ENCODE peak calls at places on chromosomes 11 and 22, in five cellular contexts. One of them, this sample, is unnamed.

GRCh38 chr11:116073854-116074837 is 569.9 kb upstream of the CADM1 start:
- DNase-seq in adrenal gland: no peak
- DNase-seq in HFFc6: no peak
- DNase-seq in lower lobe of right lung: no peak
- DNase-seq in MM.1S: no peak
- DNase-seq in this sample: peak

GRCh38 chr22:38862375-38863329 is 9.4 kb downstream of the CBX6 start:
- DNase-seq in adrenal gland: peak
- DNase-seq in HFFc6: no peak
- DNase-seq in lower lobe of right lung: peak
- DNase-seq in MM.1S: no peak
- DNase-seq in this sample: no peak

GRCh38 chr11:60764879-60765278 is 8.2 kb downstream of the MS4A15 start:
- DNase-seq in adrenal gland: no peak
- DNase-seq in HFFc6: no peak
- DNase-seq in lower lobe of right lung: no peak
- DNase-seq in MM.1S: peak
- DNase-seq in this sample: peak

GRCh38 chr11:64048042-64048854 is 12.5 kb downstream of the FLRT1 start:
- DNase-seq in adrenal gland: no peak
- DNase-seq in HFFc6: no peak
- DNase-seq in lower lobe of right lung: no peak
- DNase-seq in MM.1S: no peak
- DNase-seq in this sample: no peak

GRCh38 chr11:10568486-10568941 is at the start of gene LYVE1:
- DNase-seq in adrenal gland: peak
- DNase-seq in HFFc6: no peak
- DNase-seq in lower lobe of right lung: no peak
- DNase-seq in MM.1S: no peak
- DNase-seq in this sample: no peak

GRCh38 chr11:34493926-34494595 is 19.5 kb downstream of the ELF5 start:
- DNase-seq in adrenal gland: no peak
- DNase-seq in HFFc6: no peak
- DNase-seq in lower lobe of right lung: no peak
- DNase-seq in MM.1S: no peak
- DNase-seq in this sample: no peak

GRCh38 chr11:64786308-64786707 is 8.0 kb upstream of the SF1 start:
- DNase-seq in adrenal gland: no peak
- DNase-seq in HFFc6: no peak
- DNase-seq in lower lobe of right lung: peak
- DNase-seq in MM.1S: no peak
- DNase-seq in this sample: no peak

GRCh38 chr11:116787436-116787785 is 412 bp downstream of the ZPR1 start:
- DNase-seq in adrenal gland: no peak
- DNase-seq in HFFc6: no peak
- DNase-seq in lower lobe of right lung: no peak
- DNase-seq in MM.1S: no peak
- DNase-seq in this sample: no peak

GRCh38 chr11:117072517-117073218 is 25.6 kb downstream of the SIK3 start:
- DNase-seq in adrenal gland: peak
- DNase-seq in HFFc6: peak
- DNase-seq in lower lobe of right lung: no peak
- DNase-seq in MM.1S: no peak
- DNase-seq in this sample: no peak

GRCh38 chr11:17471501-17471900 is 5.1 kb downstream of the ABCC8 start:
- DNase-seq in adrenal gland: no peak
- DNase-seq in HFFc6: no peak
- DNase-seq in lower lobe of right lung: no peak
- DNase-seq in MM.1S: no peak
- DNase-seq in this sample: no peak

GRCh38 chr11:94885581-94885980 is 87.8 kb downstream of the CWC15 start:
- DNase-seq in adrenal gland: no peak
- DNase-seq in HFFc6: no peak
- DNase-seq in lower lobe of right lung: no peak
- DNase-seq in MM.1S: no peak
- DNase-seq in this sample: no peak

GRCh38 chr11:116730568-116730967 is 42.2 kb downstream of the BUD13 start:
- DNase-seq in adrenal gland: no peak
- DNase-seq in HFFc6: no peak
- DNase-seq in lower lobe of right lung: no peak
- DNase-seq in MM.1S: no peak
- DNase-seq in this sample: no peak

GRCh38 chr22:17780116-17780740 is 6.0 kb upstream of the BID start:
- DNase-seq in adrenal gland: no peak
- DNase-seq in HFFc6: no peak
- DNase-seq in lower lobe of right lung: no peak
- DNase-seq in MM.1S: no peak
- DNase-seq in this sample: no peak

GRCh38 chr11:73578786-73579185 is 19.1 kb downstream of the FAM168A start:
- DNase-seq in adrenal gland: no peak
- DNase-seq in HFFc6: peak
- DNase-seq in lower lobe of right lung: no peak
- DNase-seq in MM.1S: no peak
- DNase-seq in this sample: no peak

GRCh38 chr11:65651589-65652510 is 10.9 kb downstream of the RELA start:
- DNase-seq in adrenal gland: peak
- DNase-seq in HFFc6: no peak
- DNase-seq in lower lobe of right lung: peak
- DNase-seq in MM.1S: no peak
- DNase-seq in this sample: no peak

GRCh38 chr11:45852712-45853101 is 5.4 kb downstream of the CRY2 start:
- DNase-seq in adrenal gland: no peak
- DNase-seq in HFFc6: no peak
- DNase-seq in lower lobe of right lung: no peak
- DNase-seq in MM.1S: peak
- DNase-seq in this sample: peak

GRCh38 chr11:66288866-66289547 is at the start of gene YIF1A:
- DNase-seq in adrenal gland: peak
- DNase-seq in HFFc6: peak
- DNase-seq in lower lobe of right lung: peak
- DNase-seq in MM.1S: peak
- DNase-seq in this sample: peak

GRCh38 chr11:16512163-16512562 is 155.8 kb upstream of the SOX6 start:
- DNase-seq in adrenal gland: no peak
- DNase-seq in HFFc6: no peak
- DNase-seq in lower lobe of right lung: no peak
- DNase-seq in MM.1S: no peak
- DNase-seq in this sample: no peak

GRCh38 chr11:17544181-17544622 is at the start of gene USH1C:
- DNase-seq in adrenal gland: no peak
- DNase-seq in HFFc6: no peak
- DNase-seq in lower lobe of right lung: no peak
- DNase-seq in MM.1S: no peak
- DNase-seq in this sample: no peak

GRCh38 chr11:96037267-96037990 is 113.5 kb upstream of the MTMR2 start:
- DNase-seq in adrenal gland: no peak
- DNase-seq in HFFc6: peak
- DNase-seq in lower lobe of right lung: no peak
- DNase-seq in MM.1S: no peak
- DNase-seq in this sample: no peak
- TF ChIP-seq CTCF in adrenal gland: no peak
- TF ChIP-seq CTCF in HFFc6: no peak
- TF ChIP-seq CTCF in lower lobe of right lung: no peak
- TF ChIP-seq CTCF in MM.1S: no peak
- TF ChIP-seq CTCF in this sample: no peak

GRCh38 chr22:44330188-44330726 is 17.5 kb upstream of the SHISAL1 start:
- DNase-seq in adrenal gland: no peak
- DNase-seq in HFFc6: no peak
- DNase-seq in lower lobe of right lung: no peak
- DNase-seq in MM.1S: no peak
- DNase-seq in this sample: no peak

GRCh38 chr22:44328762-44329161 is 16.0 kb upstream of the SHISAL1 start:
- DNase-seq in adrenal gland: no peak
- DNase-seq in HFFc6: no peak
- DNase-seq in lower lobe of right lung: no peak
- DNase-seq in MM.1S: no peak
- DNase-seq in this sample: no peak

GRCh38 chr22:44330727-44331660 is 18.2 kb upstream of the SHISAL1 start:
- DNase-seq in adrenal gland: no peak
- DNase-seq in HFFc6: no peak
- DNase-seq in lower lobe of right lung: no peak
- DNase-seq in MM.1S: no peak
- DNase-seq in this sample: no peak

GRCh38 chr22:44328326-44328725 is 15.6 kb upstream of the SHISAL1 start:
- DNase-seq in adrenal gland: no peak
- DNase-seq in HFFc6: no peak
- DNase-seq in lower lobe of right lung: peak
- DNase-seq in MM.1S: no peak
- DNase-seq in this sample: no peak

DNA sequence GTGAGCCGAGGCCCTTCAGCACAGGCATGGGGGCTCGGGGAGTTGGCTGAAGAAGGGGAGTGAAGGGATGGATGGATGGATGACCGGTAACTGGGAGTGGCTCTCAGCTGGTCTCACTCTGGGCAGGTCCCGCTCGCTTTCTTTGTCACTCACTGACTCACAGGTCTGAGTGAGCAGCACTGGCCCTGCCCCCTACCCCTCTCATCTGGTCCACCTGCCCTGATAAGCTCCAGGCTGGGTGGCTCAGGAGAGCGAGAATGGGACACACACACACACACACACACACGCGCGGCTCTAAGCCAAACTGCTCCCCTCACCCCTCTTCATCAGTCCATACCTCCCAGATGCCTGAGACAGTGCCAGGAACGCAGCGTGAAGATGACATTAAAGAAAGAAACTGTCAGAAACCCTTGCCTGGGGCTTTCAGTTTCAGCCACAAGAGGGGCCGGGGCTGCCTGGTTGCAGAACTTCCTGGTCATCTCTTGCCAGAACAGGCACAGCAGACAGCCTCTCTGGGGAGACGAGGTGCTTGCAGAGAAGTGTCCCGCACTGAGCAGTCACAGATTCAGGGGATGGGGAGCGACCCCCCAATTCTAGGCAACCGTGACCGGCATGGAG is 16.5 kb upstream of the SHISAL1 start:
- DNase-seq in adrenal gland: no peak
- DNase-seq in HFFc6: no peak
- DNase-seq in lower lobe of right lung: no peak
- DNase-seq in MM.1S: peak
- DNase-seq in this sample: peak
- TF ChIP-seq CTCF in adrenal gland: no peak
- TF ChIP-seq CTCF in HFFc6: no peak
- TF ChIP-seq CTCF in lower lobe of right lung: no peak
- TF ChIP-seq CTCF in MM.1S: no peak
- TF ChIP-seq CTCF in this sample: no peak

DNA sequence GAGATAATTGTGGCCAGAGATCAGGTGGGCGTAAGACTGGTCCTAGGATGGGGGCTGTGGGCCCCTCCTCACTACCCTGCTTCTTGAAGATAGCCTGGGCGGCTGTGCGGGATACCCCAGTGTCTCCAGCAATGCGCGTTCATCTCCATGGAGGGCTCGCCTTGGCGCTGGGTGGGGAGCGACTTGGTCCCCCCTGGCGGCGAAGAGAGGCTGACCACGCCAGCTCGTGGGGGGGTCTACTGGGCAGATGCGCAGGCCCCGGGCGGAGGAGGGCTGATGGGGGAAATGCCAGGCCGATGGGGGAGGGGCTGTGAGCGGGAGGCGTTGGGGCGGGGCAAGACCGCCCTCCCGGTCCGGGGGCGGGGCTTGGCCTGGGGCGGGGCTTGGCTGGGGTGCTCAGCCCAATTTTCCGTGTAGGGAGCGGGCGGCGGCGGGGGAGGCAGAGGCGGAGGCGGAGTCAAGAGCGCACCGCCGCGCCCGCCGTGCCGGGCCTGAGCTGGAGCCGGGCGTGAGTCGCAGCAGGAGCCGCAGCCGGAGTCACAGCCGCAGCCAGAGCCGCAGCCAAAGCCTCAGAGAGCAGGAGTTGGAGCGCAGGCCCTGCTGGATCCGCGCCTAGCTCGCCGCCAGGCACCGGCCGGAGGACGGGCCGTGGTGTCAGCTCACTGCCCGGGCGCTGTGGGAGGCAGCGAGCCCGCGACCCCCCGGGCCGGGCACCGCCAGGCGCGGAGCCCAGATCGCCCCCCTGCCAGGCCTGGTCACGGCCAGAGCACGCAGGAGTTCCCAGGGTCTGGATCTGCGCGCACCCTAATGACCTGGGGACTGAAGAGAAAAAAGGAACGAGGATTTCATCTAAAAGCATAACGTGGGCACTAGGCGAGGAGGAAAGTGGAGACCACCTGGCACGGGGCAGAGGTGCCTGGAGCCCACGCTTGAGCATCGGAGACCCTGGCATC is at the start of gene SLC35E4:
- DNase-seq in adrenal gland: peak
- DNase-seq in HFFc6: peak
- DNase-seq in lower lobe of right lung: peak
- DNase-seq in MM.1S: peak
- DNase-seq in this sample: peak
- TF ChIP-seq CTCF in adrenal gland: peak
- TF ChIP-seq CTCF in HFFc6: peak
- TF ChIP-seq CTCF in lower lobe of right lung: no peak
- TF ChIP-seq CTCF in MM.1S: peak
- TF ChIP-seq CTCF in this sample: peak

GRCh38 chr11:110711776-110712642 is at the start of gene ARHGAP20:
- DNase-seq in adrenal gland: peak
- DNase-seq in HFFc6: peak
- DNase-seq in lower lobe of right lung: peak
- DNase-seq in MM.1S: peak
- DNase-seq in this sample: peak

GRCh38 chr11:110711448-110711775 is 825 bp downstream of the ARHGAP20 start:
- DNase-seq in adrenal gland: peak
- DNase-seq in HFFc6: no peak
- DNase-seq in lower lobe of right lung: no peak
- DNase-seq in MM.1S: no peak
- DNase-seq in this sample: peak

GRCh38 chr11:110713469-110713776 is 1.2 kb upstream of the ARHGAP20 start:
- DNase-seq in adrenal gland: no peak
- DNase-seq in HFFc6: no peak
- DNase-seq in lower lobe of right lung: no peak
- DNase-seq in MM.1S: no peak
- DNase-seq in this sample: no peak

GRCh38 chr11:110710520-110711381 is 1.5 kb downstream of the ARHGAP20 start:
- DNase-seq in adrenal gland: peak
- DNase-seq in HFFc6: no peak
- DNase-seq in lower lobe of right lung: peak
- DNase-seq in MM.1S: no peak
- DNase-seq in this sample: no peak

DNA sequence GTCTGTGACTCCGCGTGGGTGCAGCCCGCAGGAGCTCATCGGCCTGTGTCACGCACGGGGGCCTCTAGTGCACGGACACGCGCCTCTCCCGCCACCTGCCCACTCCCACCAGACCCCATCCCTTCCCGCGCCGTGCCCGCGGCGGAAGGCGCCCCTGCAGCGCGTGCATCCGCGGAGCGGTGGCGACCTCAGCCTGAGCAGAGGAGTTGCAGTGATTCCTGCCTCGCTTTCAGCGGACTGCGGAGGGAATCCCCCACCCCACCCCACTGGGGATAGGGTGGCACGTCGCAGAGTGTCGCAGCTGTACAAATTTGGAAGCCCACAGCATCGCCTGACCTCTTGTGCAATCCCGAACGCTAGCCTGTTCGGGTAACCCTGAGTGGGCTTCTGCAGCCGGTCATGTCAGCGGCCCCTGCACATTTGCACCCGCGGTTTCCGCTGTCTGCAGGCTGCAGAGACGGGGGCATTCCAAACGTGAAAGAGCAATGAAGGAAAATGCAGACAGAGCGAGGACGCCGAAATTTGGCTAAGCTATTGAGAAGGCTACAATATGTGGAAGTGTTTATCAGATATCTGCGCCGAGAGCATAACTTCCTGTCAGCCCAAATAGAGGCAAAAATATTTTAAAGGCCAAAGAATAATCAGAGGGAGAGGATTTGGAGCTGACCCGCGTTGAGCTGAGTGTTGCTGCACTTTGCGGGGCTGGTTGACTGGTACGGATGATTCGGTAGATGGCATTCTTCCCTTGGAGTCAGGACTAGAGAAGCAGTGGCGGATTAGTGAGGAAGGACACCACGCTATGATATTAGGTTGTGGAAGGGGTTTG is 619 bp upstream of the ARHGAP20 start:
- DNase-seq in adrenal gland: peak
- DNase-seq in HFFc6: no peak
- DNase-seq in lower lobe of right lung: no peak
- DNase-seq in MM.1S: no peak
- DNase-seq in this sample: peak
- TF ChIP-seq CTCF in adrenal gland: peak
- TF ChIP-seq CTCF in HFFc6: no peak
- TF ChIP-seq CTCF in lower lobe of right lung: no peak
- TF ChIP-seq CTCF in MM.1S: peak
- TF ChIP-seq CTCF in this sample: peak

This sample was measured in GM13977.